ENCODE peak calls at places on chromosomes 13 and 19, in six cellular contexts. X is H1, H is GM12878, C is K562, Z is GM12891, V is HepG2. J is an unnamed sample.

GRCh38 chr19:44643605-44644390 is at the start of gene PVR:
- DNase-seq in X (peak), H (no peak), C (peak), Z (peak), V (peak), J (no peak)

GRCh38 chr13:72221276-72221962 is 354.4 kb upstream of the DACH1 start:
- DNase-seq in X (peak), H (no peak), C (peak), Z (no peak), V (peak), J (no peak)

GRCh38 chr19:45400192-45400591 is 4.7 kb downstream of the PPP1R13L start:
- DNase-seq in X (no peak), H (no peak), C (no peak), Z (no peak), V (no peak), J (no peak)

GRCh38 chr13:43232866-43233265 is 209.5 kb downstream of the DNAJC15 start:
- DNase-seq in X (no peak), H (no peak), C (no peak), Z (no peak), V (no peak), J (no peak)

GRCh38 chr13:110348309-110348625 is 41.2 kb downstream of the COL4A2 start:
- DNase-seq in X (no peak), H (no peak), C (no peak), Z (no peak), V (no peak), J (no peak)

GRCh38 chr19:46724468-46724867 is 7.6 kb upstream of the PRKD2 start:
- DNase-seq in X (no peak), H (no peak), C (no peak), Z (no peak), V (no peak), J (no peak)

GRCh38 chr13:28582225-28582891 is 76.6 kb upstream of the POMP start:
- DNase-seq in X (no peak), H (no peak), C (peak), Z (peak), V (no peak), J (no peak)

GRCh38 chr19:3407556-3408516 is 41.5 kb downstream of the NFIC start:
- DNase-seq in X (no peak), H (no peak), C (no peak), Z (no peak), V (peak), J (no peak)

GRCh38 chr13:59846845-59847620 is 316.7 kb downstream of the DIAPH3 start:
- DNase-seq in X (no peak), H (no peak), C (no peak), Z (no peak), V (no peak), J (no peak)

GRCh38 chr19:17079710-17080440 is 4.3 kb downstream of the MYO9B start:
- DNase-seq in X (no peak), H (peak), C (no peak), Z (peak), V (peak), J (peak)

GRCh38 chr19:7435602-7436001 is 53.2 kb downstream of the PEX11G start:
- DNase-seq in X (no peak), H (no peak), C (no peak), Z (no peak), V (no peak), J (no peak)

GRCh38 chr13:83878691-83879410 is 3.4 kb downstream of the SLITRK1 start:
- DNase-seq in X (peak), H (no peak), C (no peak), Z (no peak), V (no peak), J (no peak)

GRCh38 chr13:50080158-50080855 is 65.1 kb downstream of the KCNRG start:
- DNase-seq in X (no peak), H (no peak), C (peak), Z (no peak), V (peak), J (no peak)

GRCh38 chr13:50081106-50081898 is 66.1 kb downstream of the KCNRG start:
- DNase-seq in X (peak), H (no peak), C (peak), Z (peak), V (no peak), J (no peak)

GRCh38 chr13:50080856-50081105 is 65.5 kb downstream of the KCNRG start:
- DNase-seq in X (no peak), H (no peak), C (no peak), Z (no peak), V (no peak), J (no peak)

GRCh38 chr13:50082426-50083283 is 67.4 kb downstream of the KCNRG start:
- DNase-seq in X (peak), H (peak), C (peak), Z (peak), V (peak), J (peak)

GRCh38 chr13:50081899-50082425 is 66.7 kb downstream of the KCNRG start:
- DNase-seq in X (peak), H (peak), C (peak), Z (peak), V (peak), J (peak)
- TF ChIP-seq POLR2A in X (no peak), H (peak), C (peak), Z (peak), V (peak), J (peak)

GRCh38 chr19:5575553-5575952 is 7.8 kb upstream of the TINCR start:
- DNase-seq in X (no peak), H (no peak), C (no peak), Z (no peak), V (no peak), J (no peak)
- TF ChIP-seq TAF1 in X (no peak), H (no peak), C (no peak), Z (no peak), V (no peak), J (no peak)

GRCh38 chr13:31015207-31015606 is 82.8 kb downstream of the TEX26 start:
- DNase-seq in X (no peak), H (no peak), C (no peak), Z (no peak), V (no peak), J (no peak)

GRCh38 chr13:31020996-31021395 is 88.5 kb downstream of the TEX26 start:
- DNase-seq in X (no peak), H (no peak), C (no peak), Z (no peak), V (no peak), J (no peak)

GRCh38 chr13:31022491-31022890 is 90.0 kb downstream of the TEX26 start:
- DNase-seq in X (no peak), H (no peak), C (no peak), Z (no peak), V (no peak), J (no peak)

GRCh38 chr13:31016342-31017325 is 84.2 kb downstream of the TEX26 start:
- DNase-seq in X (no peak), H (no peak), C (no peak), Z (no peak), V (no peak), J (no peak)

GRCh38 chr13:31018511-31018910 is 86.1 kb downstream of the TEX26 start:
- DNase-seq in X (no peak), H (no peak), C (no peak), Z (no peak), V (no peak), J (no peak)
- TF ChIP-seq POLR2AphosphoS5 in X (no peak), H (no peak), C (no peak), Z (no peak), V (no peak), J (no peak)

GRCh38 chr13:31663880-31664585 is 75.3 kb upstream of the RXFP2 start:
- DNase-seq in X (no peak), H (no peak), C (no peak), Z (no peak), V (no peak), J (no peak)
- TF ChIP-seq POLR2A in X (no peak), H (no peak), C (no peak), Z (no peak), V (no peak), J (no peak)

GRCh38 chr19:31838163-31838798 is 489.0 kb upstream of the TSHZ3 start:
- DNase-seq in X (no peak), H (no peak), C (no peak), Z (no peak), V (no peak), J (no peak)

GRCh38 chr19:31831421-31831820 is 482.2 kb upstream of the TSHZ3 start:
- DNase-seq in X (no peak), H (no peak), C (no peak), Z (no peak), V (no peak), J (no peak)

GRCh38 chr19:31834070-31834469 is 484.8 kb upstream of the TSHZ3 start:
- DNase-seq in X (no peak), H (no peak), C (no peak), Z (no peak), V (no peak), J (no peak)
- TF ChIP-seq TAF1 in X (no peak), H (no peak), C (no peak), Z (no peak), V (no peak), J (no peak)

GRCh38 chr13:46595136-46595917 is 42.4 kb downstream of the LRCH1 start:
- DNase-seq in X (no peak), H (no peak), C (no peak), Z (no peak), V (no peak), J (no peak)
- TF ChIP-seq POLR2AphosphoS5 in X (no peak), H (no peak), C (no peak), Z (no peak), V (no peak), J (no peak)

GRCh38 chr19:19131989-19132388 is 6.3 kb downstream of the TMEM161A start:
- DNase-seq in X (no peak), H (no peak), C (no peak), Z (no peak), V (no peak), J (no peak)
- TF ChIP-seq POLR2A in X (no peak), H (no peak), C (no peak), Z (no peak), V (no peak), J (no peak)